ENCODE peak calls at places on chromosomes 13 and 19, in ten cellular contexts. K, L, R, Z, F, U, S, J, X and V are unnamed samples.

GRCh38 chr19:40257096-40257517 is 28.0 kb downstream of the AKT2 start:
- DNase-seq in K (no peak), L (peak; percentile 60), R (peak; percentile 35), Z (no peak), F (peak; percentile 80), U (peak; percentile 42), S (no peak), J (no peak), X (no peak), V (no peak)

GRCh38 chr19:33904681-33905080 is 108.0 kb downstream of the KCTD15 start:
- DNase-seq in K (no peak), L (no peak), R (peak; percentile 29), Z (peak; percentile 22), F (peak; percentile 18), U (peak; percentile 14), S (no peak), J (peak; percentile 8), X (no peak), V (no peak)

GRCh38 chr19:9909251-9909650 is 27.1 kb downstream of the OLFM2 start:
- DNase-seq in K (no peak), L (no peak), R (no peak), Z (no peak), F (no peak), U (no peak), S (no peak), J (no peak), X (no peak), V (no peak)

GRCh38 chr13:101399365-101399764 is 16.9 kb downstream of the NALCN start:
- DNase-seq in K (no peak), L (no peak), R (no peak), Z (peak; percentile 36), F (no peak), U (no peak), S (no peak), J (peak; percentile 75), X (no peak), V (no peak)

GRCh38 chr13:44801990-44802389 is 187.3 kb downstream of the NUFIP1 start:
- DNase-seq in K (no peak), L (no peak), R (no peak), Z (peak; percentile 69), F (no peak), U (peak; percentile 76), S (no peak), J (peak; percentile 80), X (no peak), V (no peak)

GRCh38 chr19:38683393-38684077 is 36.1 kb downstream of the ACTN4 start:
- DNase-seq in K (peak; percentile 77), L (peak; percentile 94), R (peak; percentile 92), Z (peak; percentile 93), F (peak; percentile 77), U (peak; percentile 96), S (no peak), J (peak; percentile 94), X (peak; percentile 59), V (peak; percentile 64)

GRCh38 chr13:70523622-70524021 is 415.4 kb upstream of the KLHL1 start:
- DNase-seq in K (no peak), L (no peak), R (no peak), Z (no peak), F (no peak), U (no peak), S (no peak), J (peak; percentile 2), X (no peak), V (no peak)

GRCh38 chr13:113086031-113086750 is 19.4 kb upstream of the F7 start:
- DNase-seq in K (no peak), L (peak; percentile 71), R (no peak), Z (peak; percentile 53), F (peak; percentile 6), U (no peak), S (no peak), J (no peak), X (no peak), V (no peak)

GRCh38 chr19:2040647-2041435 is 10.2 kb downstream of the MKNK2 start:
- DNase-seq in K (no peak), L (peak; percentile 75), R (peak; percentile 4), Z (no peak), F (no peak), U (no peak), S (no peak), J (no peak), X (no peak), V (no peak)

GRCh38 chr19:8413593-8413923 is 453 bp downstream of the MARCHF2 start:
- DNase-seq in K (no peak), L (no peak), R (no peak), Z (peak; percentile 20), F (no peak), U (no peak), S (no peak), J (no peak), X (no peak), V (no peak)

GRCh38 chr13:113837554-113838355 is 26.1 kb downstream of the GAS6 start:
- DNase-seq in K (peak; percentile 96), L (peak; percentile 90), R (peak; percentile 95), Z (peak; percentile 99), F (peak; percentile 96), U (peak; percentile 84), S (no peak), J (peak; percentile 98), X (no peak), V (no peak)

GRCh38 chr19:49515767-49516166 is 3.3 kb downstream of the FCGRT start:
- DNase-seq in K (peak; percentile 75), L (no peak), R (no peak), Z (no peak), F (peak; percentile 62), U (no peak), S (no peak), J (no peak), X (no peak), V (no peak)

GRCh38 chr13:73870036-73870741 is 264.0 kb downstream of the KLF12 start:
- DNase-seq in K (no peak), L (no peak), R (no peak), Z (peak; percentile 44), F (no peak), U (no peak), S (peak; percentile 6), J (peak; percentile 16), X (no peak), V (no peak)

GRCh38 chr13:43961909-43962308 is 82.2 kb downstream of the LACC1 start:
- DNase-seq in K (no peak), L (no peak), R (no peak), Z (no peak), F (no peak), U (no peak), S (no peak), J (no peak), X (no peak), V (no peak)

GRCh38 chr19:19059837-19060611 is 3.8 kb upstream of the SLC25A42 start:
- DNase-seq in K (no peak), L (peak; percentile 70), R (peak; percentile 44), Z (no peak), F (no peak), U (no peak), S (no peak), J (no peak), X (no peak), V (no peak)

GRCh38 chr13:38951525-38952313 is 38.9 kb downstream of the STOML3 start:
- DNase-seq in K (no peak), L (no peak), R (no peak), Z (no peak), F (no peak), U (no peak), S (no peak), J (no peak), X (no peak), V (no peak)

DNA sequence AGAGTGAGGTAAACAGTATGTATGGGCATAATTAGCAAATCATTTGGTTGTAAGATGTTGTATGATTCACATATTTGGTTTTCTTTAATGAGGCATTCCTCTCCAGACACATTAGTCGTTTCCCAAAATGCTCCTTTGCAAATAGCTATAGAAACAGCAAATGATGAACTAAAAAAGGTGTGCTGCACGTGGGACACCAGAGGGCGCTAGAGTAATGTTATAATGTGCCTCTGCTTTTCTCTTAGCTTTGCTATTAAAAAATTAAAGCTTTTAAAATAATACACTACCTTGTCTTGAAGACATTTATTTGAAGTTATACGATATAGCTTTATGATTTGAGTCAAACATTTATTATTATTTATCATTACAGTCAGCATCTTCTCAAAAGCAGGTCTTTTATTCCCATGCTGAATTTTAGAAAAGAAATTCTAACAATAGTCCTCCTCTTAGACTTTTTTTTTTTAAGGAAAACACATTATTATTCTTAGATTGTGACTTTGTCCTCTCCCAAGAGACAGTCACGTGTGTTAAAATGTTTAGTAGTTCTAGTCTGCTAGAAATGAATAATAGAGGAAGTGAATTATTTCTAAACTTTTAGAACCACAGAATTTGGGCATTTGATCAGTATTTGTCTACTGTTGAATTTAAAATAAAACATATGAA is 121.6 kb upstream of the FRY start:
- DNase-seq in K (no peak), L (no peak), R (peak; percentile 47), Z (peak; percentile 81), F (no peak), U (peak; percentile 63), S (peak; percentile 31), J (peak; percentile 23), X (peak; percentile 42), V (peak; percentile 47)
- H3K4me1 ChIP-seq in K (no peaks in the 10 kb centered on the region), L (peaks cover 5% of the 10 kb centered on the region), R (no peaks in the 10 kb centered on the region), Z (peaks cover 30% of the 10 kb centered on the region), F (peaks cover 12% of the 10 kb centered on the region), U (peaks cover 11% of the 10 kb centered on the region), S (no peaks in the 10 kb centered on the region), J (no peaks in the 10 kb centered on the region), X (peaks cover 17% of the 10 kb centered on the region), V (no peaks in the 10 kb centered on the region)

DNA sequence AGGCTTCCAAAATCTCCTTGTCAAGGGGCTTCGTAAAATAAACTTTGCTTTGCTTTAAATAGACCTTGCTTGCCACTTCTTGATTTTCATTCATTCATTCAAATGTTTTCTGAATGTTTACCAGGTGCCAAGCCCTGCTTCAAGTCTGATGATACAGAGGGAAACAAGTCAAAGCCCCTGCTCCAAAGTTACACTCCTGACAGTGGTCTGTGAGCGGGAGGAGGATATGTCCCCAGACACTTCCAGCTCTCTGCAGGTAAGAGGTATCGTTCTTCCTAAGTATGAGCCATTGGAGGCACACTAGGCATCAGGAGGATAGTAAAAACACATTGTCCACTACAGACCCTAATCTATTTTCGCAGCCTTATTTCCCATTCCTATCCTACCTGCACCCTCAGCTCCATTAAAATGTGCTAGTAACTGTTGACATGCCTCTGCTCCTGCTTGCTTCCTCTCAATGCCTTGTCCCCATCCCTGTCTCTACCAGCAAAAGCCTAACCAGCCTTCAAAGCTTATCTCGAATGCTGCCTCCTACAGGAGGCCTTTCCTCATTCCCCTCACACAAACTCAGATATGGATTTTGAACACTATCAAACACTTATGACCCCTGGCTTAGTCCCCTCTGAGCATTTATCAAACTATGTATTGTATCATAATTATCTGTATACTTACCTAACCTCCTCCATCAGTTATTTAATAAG is 6.2 kb upstream of the WBP4 start:
- DNase-seq in K (no peak), L (no peak), R (no peak), Z (peak; percentile 32), F (no peak), U (no peak), S (no peak), J (no peak), X (no peak), V (no peak)
- H3K4me1 ChIP-seq in K (no peaks in the 10 kb centered on the region), L (peaks cover 22% of the 10 kb centered on the region), R (peaks cover 5% of the 10 kb centered on the region), Z (peaks cover 51% of the 10 kb centered on the region), F (peaks cover 82% of the 10 kb centered on the region), U (peaks cover 27% of the 10 kb centered on the region), S (peaks cover 27% of the 10 kb centered on the region), J (no peaks in the 10 kb centered on the region), X (peaks cover 4% of the 10 kb centered on the region), V (peaks cover 19% of the 10 kb centered on the region)

GRCh38 chr13:46178821-46179220 is 3.2 kb downstream of the LCP1 start:
- DNase-seq in K (no peak), L (no peak), R (no peak), Z (no peak), F (no peak), U (no peak), S (no peak), J (no peak), X (no peak), V (no peak)
- H3K4me1 ChIP-seq in K (no peaks in the 10 kb centered on the region), L (no peaks in the 10 kb centered on the region), R (no peaks in the 10 kb centered on the region), Z (no peaks in the 10 kb centered on the region), F (no peaks in the 10 kb centered on the region), U (peaks cover 5% of the 10 kb centered on the region), S (peaks cover 55% of the 10 kb centered on the region), J (no peaks in the 10 kb centered on the region), X (peaks cover 43% of the 10 kb centered on the region), V (peaks cover 82% of the 10 kb centered on the region)

GRCh38 chr13:26112843-26113242 is 61.0 kb upstream of the SHISA2 start:
- DNase-seq in K (no peak), L (no peak), R (no peak), Z (peak; percentile 15), F (no peak), U (peak; percentile 37), S (no peak), J (no peak), X (no peak), V (no peak)
- H3K4me1 ChIP-seq in K (no peaks in the 10 kb centered on the region), L (no peaks in the 10 kb centered on the region), R (no peaks in the 10 kb centered on the region), Z (no peaks in the 10 kb centered on the region), F (no peaks in the 10 kb centered on the region), U (no peaks in the 10 kb centered on the region), S (no peaks in the 10 kb centered on the region), J (no peaks in the 10 kb centered on the region), X (no peaks in the 10 kb centered on the region), V (no peaks in the 10 kb centered on the region)